ENCODE peak calls at places on chromosomes 2 and 18, in seven cellular contexts. P is NCI-H1930; S is NCI-H1417; T is amygdala; G is activated T-helper 1 cell treated with anti-CD3 and anti-CD28 coated beads, Interleukin-2, amount 50 U/mL, for 16 hours; L is GM03348; V is activated effector memory CD4-positive, alpha-beta T cell treated with Interleukin-2 at 50 U/mL for 16 hours. Y is an unnamed sample.

GRCh38 chr18:31610841-31611240 is 19.2 kb downstream of the TTR start:
- DNase-seq in T (no peak), L (no peak), S (peak; percentile 28), G (no peak), V (no peak), P (no peak), Y (no peak)

GRCh38 chr2:11330457-11331142 is 13.8 kb downstream of the ROCK2 start:
- DNase-seq in V (no peak), L (no peak), G (no peak), S (no peak), T (no peak), P (no peak), Y (no peak)

GRCh38 chr18:8769509-8769908 is 64.2 kb downstream of the MTCL1 start:
- DNase-seq in T (no peak), G (no peak), L (no peak), V (no peak), S (no peak), P (no peak), Y (no peak)

GRCh38 chr2:316381-316780 is 28.5 kb upstream of the ALKAL2 start:
- DNase-seq in T (no peak), V (no peak), G (no peak), P (no peak), S (no peak), L (no peak), Y (no peak)

GRCh38 chr2:524442-524841 is 152.8 kb downstream of the TMEM18 start:
- DNase-seq in L (peak; percentile 37), V (no peak), G (no peak), P (no peak), T (no peak), S (no peak), Y (no peak)

GRCh38 chr2:213237787-213238186 is 46.5 kb upstream of the SPAG16 start:
- DNase-seq in V (no peak), T (no peak), P (no peak), G (no peak), S (no peak), L (no peak), Y (no peak)

GRCh38 chr2:114254875-114255274 is 187.6 kb upstream of the DPP10 start:
- DNase-seq in L (no peak), V (no peak), S (no peak), T (no peak), P (no peak), G (no peak), Y (no peak)

GRCh38 chr2:207662203-207662602 is 37.0 kb upstream of the METTL21A start:
- DNase-seq in V (no peak), S (no peak), G (no peak), T (no peak), P (no peak), L (no peak), Y (no peak)

GRCh38 chr2:45651415-45652089 is at the start of gene PRKCE:
- DNase-seq in L (peak; percentile 84), P (no peak), T (peak; percentile 55), V (peak; percentile 25), G (peak; percentile 30), S (peak; percentile 51), Y (peak; percentile 59)

GRCh38 chr2:12982149-12982584 is 265.4 kb downstream of the TRIB2 start:
- DNase-seq in G (no peak), S (no peak), T (no peak), V (no peak), P (no peak), L (peak; percentile 41), Y (no peak)

GRCh38 chr18:6546229-6546628 is 131.5 kb upstream of the L3MBTL4 start:
- DNase-seq in G (no peak), T (no peak), L (no peak), P (no peak), S (no peak), V (no peak), Y (no peak)

GRCh38 chr18:48667276-48668254 is 128.7 kb downstream of the CTIF start:
- DNase-seq in T (no peak), S (peak; percentile 3), G (no peak), P (peak; percentile 14), V (no peak), L (no peak), Y (no peak)

GRCh38 chr2:210577263-210578071 is 21.1 kb downstream of the CPS1 start:
- DNase-seq in T (no peak), G (no peak), S (peak; percentile 16), V (no peak), L (peak; percentile 65), P (peak; percentile 10), Y (no peak)

GRCh38 chr18:46134920-46135675 is 30.9 kb downstream of the HAUS1 start:
- DNase-seq in T (no peak), L (no peak), S (no peak), G (no peak), P (no peak), V (no peak), Y (no peak)

GRCh38 chr2:182240862-182241371 is 185.9 kb downstream of the PDE1A start:
- DNase-seq in S (no peak), L (no peak), T (no peak), G (no peak), P (no peak), V (no peak), Y (no peak)

GRCh38 chr2:99297990-99298389 is 3.0 kb downstream of the LYG1 start:
- DNase-seq in L (no peak), G (no peak), S (no peak), V (no peak), T (no peak), P (no peak), Y (no peak)

GRCh38 chr18:59839931-59840685 is 59.7 kb upstream of the PMAIP1 start:
- DNase-seq in P (no peak), V (no peak), T (no peak), L (no peak), S (no peak), G (no peak), Y (no peak)

GRCh38 chr2:189819297-189819704 is 35.1 kb downstream of the PMS1 start:
- DNase-seq in S (no peak), L (peak; percentile 22), V (no peak), T (no peak), G (no peak), P (no peak), Y (no peak)

Y was measured in breast epithelium.